ENCODE peak calls at places on chromosome 11, in six cellular contexts. K is GM12878, H is Peyer's patch, X is HepG2, Q is PC-3, L is PC-9. T is an unnamed sample. For H3K9me3, the result is how much of the 10 kb centered on the place peaks cover.

GRCh38 chr11:113106507-113106906 is 145.3 kb downstream of the NCAM1 start:
- DNase-seq in K (no peak), H (no peak), X (no peak), Q (no peak), L (peak), T (no peak)

GRCh38 chr11:17923213-17923612 is 89.6 kb downstream of the SERGEF start:
- DNase-seq in K (no peak), H (no peak), X (no peak), Q (no peak), L (no peak), T (no peak)

GRCh38 chr11:61090092-61090491 is 12.2 kb upstream of the CD5 start:
- DNase-seq in K (no peak), H (no peak), X (no peak), Q (no peak), L (no peak), T (no peak)

GRCh38 chr11:69588270-69588669 is 52.7 kb upstream of the CCND1 start:
- DNase-seq in K (no peak), H (no peak), X (peak), Q (peak), L (no peak), T (no peak)

GRCh38 chr11:70944636-70945035 is 307.7 kb downstream of the SHANK2 start:
- DNase-seq in K (no peak), H (no peak), X (no peak), Q (no peak), L (no peak), T (no peak)

GRCh38 chr11:66725114-66725513 is 3.9 kb downstream of the SPTBN2 start:
- DNase-seq in K (no peak), H (no peak), X (no peak), Q (no peak), L (no peak), T (no peak)

GRCh38 chr11:15266999-15267398 is 152.3 kb downstream of the INSC start:
- DNase-seq in K (no peak), H (no peak), X (no peak), Q (no peak), L (no peak), T (no peak)

GRCh38 chr11:123284454-123284853 is 89.4 kb upstream of the CLMP start:
- DNase-seq in K (no peak), H (no peak), X (no peak), Q (no peak), L (no peak), T (no peak)

GRCh38 chr11:28673687-28674431 is 565.7 kb downstream of the METTL15 start:
- DNase-seq in K (no peak), H (no peak), X (no peak), Q (peak), L (peak), T (no peak)

GRCh38 chr11:1122356-1123002 is 35.3 kb upstream of the MUC5AC start:
- DNase-seq in K (no peak), H (no peak), X (no peak), Q (no peak), L (no peak), T (no peak)

GRCh38 chr11:97880209-97880608 is 1140.5 kb upstream of the CNTN5 start:
- DNase-seq in K (no peak), H (no peak), X (no peak), Q (no peak), L (no peak), T (no peak)

GRCh38 chr11:63915961-63916836 is 765 bp downstream of the RCOR2 start:
- DNase-seq in K (no peak), H (peak), X (peak), Q (peak), L (peak), T (no peak)

GRCh38 chr11:119626910-119627305 is 102.1 kb downstream of the NECTIN1 start:
- DNase-seq in K (no peak), H (no peak), X (no peak), Q (no peak), L (no peak), T (no peak)

GRCh38 chr11:44036811-44037657 is 10.7 kb upstream of the ACCSL start:
- DNase-seq in K (peak), H (peak), X (peak), Q (peak), L (peak), T (no peak)

GRCh38 chr11:85779956-85780640 is 30.8 kb downstream of the SYTL2 start:
- DNase-seq in K (no peak), H (no peak), X (no peak), Q (peak), L (no peak), T (no peak)

GRCh38 chr11:12201016-12201985 is 90.9 kb downstream of the MICAL2 start:
- DNase-seq in K (no peak), H (no peak), X (peak), Q (no peak), L (no peak), T (no peak)

GRCh38 chr11:73269353-73270088 is 2.6 kb upstream of the P2RY6 start:
- DNase-seq in K (no peak), H (no peak), X (no peak), Q (peak), L (peak), T (no peak)

GRCh38 chr11:123628936-123629683 is 25.3 kb downstream of the SCN3B start:
- DNase-seq in K (no peak), H (peak), X (no peak), Q (peak), L (no peak), T (no peak)

GRCh38 chr11:83147895-83148294 is 9.0 kb upstream of the PCF11 start:
- DNase-seq in K (no peak), H (no peak), X (no peak), Q (no peak), L (no peak), T (no peak)

GRCh38 chr11:130400793-130401483 is 27.5 kb downstream of the ADAMTS8 start:
- DNase-seq in K (no peak), H (no peak), X (no peak), Q (no peak), L (no peak), T (no peak)

GRCh38 chr11:71358122-71358728 is 90.0 kb downstream of the DHCR7 start:
- DNase-seq in K (no peak), H (no peak), X (no peak), Q (no peak), L (no peak), T (no peak)

GRCh38 chr11:108654994-108655631 is 9.8 kb upstream of the DDX10 start:
- DNase-seq in K (no peak), H (no peak), X (peak), Q (peak), L (peak), T (no peak)

GRCh38 chr11:126992065-126992803 is 8.3 kb downstream of the KIRREL3 start:
- DNase-seq in K (no peak), H (no peak), X (no peak), Q (peak), L (peak), T (no peak)

GRCh38 chr11:84947970-84948600 is 679.1 kb downstream of the DLG2 start:
- DNase-seq in K (no peak), H (no peak), X (no peak), Q (peak), L (no peak), T (no peak)

GRCh38 chr11:105393326-105393725 is 216.5 kb upstream of the GRIA4 start:
- DNase-seq in K (no peak), H (no peak), X (no peak), Q (no peak), L (no peak), T (no peak)

GRCh38 chr11:11265994-11266606 is 87.0 kb downstream of the CSNK2A3 start:
- DNase-seq in K (no peak), H (peak), X (no peak), Q (peak), L (peak), T (peak)

GRCh38 chr11:133801356-133801755 is 44.0 kb downstream of the SPATA19 start:
- DNase-seq in K (no peak), H (no peak), X (no peak), Q (no peak), L (no peak), T (no peak)

GRCh38 chr11:2583605-2583958 is 116.2 kb downstream of the KCNQ1OT1 start:
- DNase-seq in K (no peak), H (no peak), X (no peak), Q (no peak), L (no peak), T (no peak)

DNA sequence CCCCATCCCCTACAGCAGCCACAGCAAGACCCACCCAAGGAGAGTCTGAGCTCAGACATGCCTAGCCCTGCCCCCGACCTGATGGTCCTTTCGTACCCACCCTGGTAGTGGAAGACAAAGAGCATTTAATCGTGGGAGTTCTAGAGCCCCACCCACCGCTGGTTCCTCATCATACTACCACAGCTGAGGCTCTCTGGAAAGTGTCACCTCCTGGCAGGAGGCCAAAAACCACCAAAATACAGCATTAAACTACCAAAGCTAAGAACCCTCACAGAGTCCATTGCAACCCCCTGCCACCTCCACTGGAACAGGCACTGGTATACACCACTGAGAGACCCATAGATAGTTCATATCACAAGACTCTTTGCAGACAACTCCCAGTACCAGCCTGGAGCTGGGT is 311.1 kb downstream of the TENM4 start:
- DNase-seq in K (no peak), H (no peak), X (no peak), Q (no peak), L (no peak), T (no peak)
- H3K9me3 ChIP-seq in K (under half), H (under half), X (under half), Q (under half), L (under half), T (under half)

GRCh38 chr11:58741127-58741526 is 9.4 kb upstream of the GLYAT start:
- DNase-seq in K (no peak), H (no peak), X (no peak), Q (no peak), L (no peak), T (no peak)

GRCh38 chr11:58739725-58740430 is 8.1 kb upstream of the GLYAT start:
- DNase-seq in K (no peak), H (no peak), X (no peak), Q (peak), L (no peak), T (no peak)

GRCh38 chr11:58742140-58742539 is 10.4 kb upstream of the GLYAT start:
- DNase-seq in K (peak), H (no peak), X (no peak), Q (no peak), L (no peak), T (no peak)

GRCh38 chr11:58742981-58743880 is 11.5 kb upstream of the GLYAT start:
- DNase-seq in K (no peak), H (no peak), X (no peak), Q (no peak), L (no peak), T (no peak)

DNA sequence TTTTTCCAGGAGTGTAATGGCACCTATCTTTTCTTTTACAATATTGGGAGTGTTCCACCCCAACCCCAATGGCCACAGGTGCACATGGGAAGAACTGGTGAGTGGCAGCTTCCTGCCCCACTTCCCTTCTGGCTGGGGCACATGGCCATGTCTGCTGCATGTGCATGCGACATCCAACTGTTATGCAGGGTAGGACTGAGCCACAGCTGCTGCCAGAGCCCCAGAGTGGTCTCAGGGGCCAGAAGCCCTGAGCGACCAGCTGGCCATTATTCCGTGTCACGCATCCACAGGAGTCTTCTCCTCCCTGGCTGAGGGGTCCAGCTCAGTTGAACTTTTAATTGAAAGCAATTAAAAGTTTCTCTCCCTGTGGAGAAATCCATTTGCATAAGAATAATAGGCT is 8.7 kb upstream of the GLYAT start:
- DNase-seq in K (no peak), H (no peak), X (no peak), Q (no peak), L (no peak), T (no peak)
- H3K9me3 ChIP-seq in K (under half), H (under half), X (under half), Q (under half), L (under half), T (under half)

GRCh38 chr11:47302853-47303252 is 32.9 kb downstream of the MADD start:
- DNase-seq in K (no peak), H (no peak), X (no peak), Q (no peak), L (no peak), T (no peak)
- H3K9me3 ChIP-seq in K (under half), H (under half), X (under half), Q (under half), L (under half), T (under half)

DNA sequence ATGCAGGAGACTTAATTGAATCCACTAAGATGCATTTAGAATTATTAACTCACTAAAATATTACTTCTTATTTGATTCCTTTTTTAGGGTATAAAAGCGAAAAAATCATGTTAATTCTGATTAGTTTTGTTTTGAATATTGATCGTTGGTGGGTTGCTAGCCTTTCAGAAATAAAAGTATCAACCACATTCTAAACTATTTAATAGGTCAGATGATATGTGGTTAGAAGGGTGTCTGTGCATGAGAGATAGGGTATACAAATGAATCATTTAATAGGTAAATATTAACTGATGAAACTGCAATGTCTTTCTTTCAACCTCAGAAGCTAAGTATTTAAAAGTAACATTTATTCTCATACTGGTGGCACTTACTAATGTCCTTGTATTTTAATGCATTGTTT is 515.1 kb downstream of the CNTN5 start:
- DNase-seq in K (no peak), H (no peak), X (no peak), Q (peak), L (no peak), T (no peak)
- H3K9me3 ChIP-seq in K (under half), H (under half), X (under half), Q (under half), L (under half), T (under half)

GRCh38 chr11:100625041-100625440 is 62.0 kb upstream of the ARHGAP42 start:
- DNase-seq in K (no peak), H (no peak), X (no peak), Q (no peak), L (no peak), T (no peak)
- H3K9me3 ChIP-seq in K (under half), H (under half), X (under half), Q (under half), L (under half), T (under half)

DNA sequence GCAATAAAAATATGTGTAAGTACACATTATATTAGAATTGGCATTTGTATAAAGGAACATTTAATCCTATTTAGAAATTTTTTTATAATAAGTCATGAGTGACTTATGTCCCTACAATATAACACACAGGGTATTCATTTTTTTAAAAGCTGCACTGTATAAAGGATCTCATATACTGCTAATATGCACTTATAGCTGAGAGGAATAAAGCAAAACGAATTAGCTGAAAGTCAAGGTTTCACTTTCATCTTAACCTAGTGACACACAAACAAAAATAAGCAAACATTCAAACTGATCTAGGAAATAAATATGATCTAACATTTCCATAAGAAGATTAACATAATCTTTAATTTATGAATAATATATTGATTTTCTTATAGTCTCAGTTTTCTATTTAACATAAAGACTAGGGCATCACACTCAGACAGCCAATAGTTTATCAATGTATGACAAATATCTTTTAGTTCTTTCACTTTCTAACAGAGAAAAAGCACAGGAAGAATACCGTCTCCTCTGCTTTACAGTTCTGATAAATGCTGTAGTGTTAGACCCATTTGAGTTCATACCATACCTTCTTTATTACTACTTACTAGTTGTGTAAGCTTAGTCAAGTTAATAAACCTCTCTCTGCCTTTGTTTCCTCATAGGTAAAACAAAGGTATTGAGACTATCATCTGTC is 42.9 kb downstream of the DCDC1 start:
- DNase-seq in K (no peak), H (no peak), X (no peak), Q (no peak), L (no peak), T (no peak)
- H3K9me3 ChIP-seq in K (under half), H (under half), X (under half), Q (under half), L (under half), T (under half)

GRCh38 chr11:91790346-91790745 is 434.3 kb upstream of the FAT3 start:
- DNase-seq in K (no peak), H (no peak), X (no peak), Q (no peak), L (no peak), T (no peak)
- H3K9me3 ChIP-seq in K (under half), H (under half), X (under half), Q (under half), L (under half), T (under half)